ENCODE peak calls at places on chromosomes 5 and 9, in eight cellular contexts. J, Q, Y, R, D, A, K and O are unnamed samples. For H3K4me1 and H3K9me3, the result is how much of the 10 kb centered on the place peaks cover.

GRCh38 chr9:87004016-87004415 is 56.7 kb upstream of the GAS1 start:
- DNase-seq in J (no peak), Q (no peak), Y (no peak), R (no peak), D (no peak), A (no peak), K (no peak), O (no peak)

GRCh38 chr5:134509308-134510040 is 16.0 kb upstream of the JADE2 start:
- DNase-seq in J (no peak), Q (no peak), Y (no peak), R (peak), D (peak), A (peak), K (peak), O (no peak)

GRCh38 chr5:154702477-154702876 is 52.7 kb upstream of the LARP1 start:
- DNase-seq in J (no peak), Q (no peak), Y (no peak), R (no peak), D (no peak), A (no peak), K (no peak), O (no peak)

GRCh38 chr9:97790542-97790941 is 62.5 kb upstream of the FOXE1 start:
- DNase-seq in J (no peak), Q (no peak), Y (no peak), R (no peak), D (no peak), A (no peak), K (no peak), O (no peak)

GRCh38 chr9:755454-756381 is 85.8 kb upstream of the DMRT1 start:
- DNase-seq in J (no peak), Q (no peak), Y (no peak), R (no peak), D (no peak), A (peak), K (peak), O (no peak)

GRCh38 chr5:83220331-83220730 is 143.0 kb downstream of the XRCC4 start:
- DNase-seq in J (peak), Q (no peak), Y (no peak), R (no peak), D (no peak), A (no peak), K (no peak), O (no peak)

GRCh38 chr9:116149844-116150243 is 3.7 kb upstream of the PAPPA start:
- DNase-seq in J (peak), Q (no peak), Y (peak), R (no peak), D (peak), A (no peak), K (no peak), O (no peak)

GRCh38 chr5:154593091-154593490 is 115.1 kb upstream of the HAND1 start:
- DNase-seq in J (no peak), Q (no peak), Y (no peak), R (no peak), D (no peak), A (no peak), K (peak), O (no peak)

GRCh38 chr5:143781993-143782520 is 29.9 kb upstream of the HMHB1 start:
- DNase-seq in J (no peak), Q (no peak), Y (no peak), R (no peak), D (no peak), A (no peak), K (no peak), O (no peak)

GRCh38 chr5:39399135-39400036 is 25.4 kb downstream of the DAB2 start:
- DNase-seq in J (no peak), Q (no peak), Y (no peak), R (no peak), D (no peak), A (peak), K (peak), O (no peak)

GRCh38 chr9:76687861-76688374 is 76.3 kb upstream of the PCA3 start:
- DNase-seq in J (no peak), Q (no peak), Y (no peak), R (no peak), D (peak), A (no peak), K (peak), O (no peak)

GRCh38 chr5:14445581-14446290 is 135.9 kb upstream of the OTULINL start:
- DNase-seq in J (peak), Q (no peak), Y (no peak), R (no peak), D (no peak), A (no peak), K (peak), O (no peak)

GRCh38 chr5:148820778-148821395 is 5.5 kb upstream of the ADRB2 start:
- DNase-seq in J (peak), Q (no peak), Y (peak), R (no peak), D (no peak), A (no peak), K (peak), O (no peak)

GRCh38 chr5:10736354-10736753 is 24.7 kb downstream of the DAP start:
- DNase-seq in J (no peak), Q (no peak), Y (no peak), R (no peak), D (no peak), A (no peak), K (no peak), O (no peak)

GRCh38 chr9:89690334-89690912 is 85.6 kb downstream of the GADD45G start:
- DNase-seq in J (no peak), Q (no peak), Y (no peak), R (no peak), D (no peak), A (no peak), K (no peak), O (no peak)

GRCh38 chr5:32760091-32760509 is 49.0 kb downstream of the NPR3 start:
- DNase-seq in J (no peak), Q (no peak), Y (no peak), R (no peak), D (no peak), A (no peak), K (peak), O (no peak)

GRCh38 chr5:173314166-173314952 is 13.9 kb downstream of the STC2 start:
- DNase-seq in J (no peak), Q (no peak), Y (no peak), R (no peak), D (no peak), A (no peak), K (no peak), O (no peak)

GRCh38 chr5:123207852-123208251 is 118.8 kb downstream of the PRDM6 start:
- DNase-seq in J (no peak), Q (no peak), Y (no peak), R (no peak), D (no peak), A (no peak), K (no peak), O (no peak)

GRCh38 chr9:86034863-86035734 is 64.3 kb downstream of the GOLM1 start:
- DNase-seq in J (peak), Q (no peak), Y (peak), R (peak), D (peak), A (no peak), K (peak), O (no peak)

GRCh38 chr9:95497772-95498171 is 19.0 kb downstream of the PTCH1 start:
- DNase-seq in J (no peak), Q (no peak), Y (no peak), R (no peak), D (no peak), A (no peak), K (peak), O (no peak)

GRCh38 chr5:40679998-40680681 is 425 bp downstream of the PTGER4 start:
- DNase-seq in J (peak), Q (no peak), Y (no peak), R (peak), D (no peak), A (peak), K (no peak), O (no peak)

GRCh38 chr9:126158591-126159519 is 167.8 kb upstream of the MVB12B start:
- DNase-seq in J (no peak), Q (no peak), Y (no peak), R (no peak), D (peak), A (no peak), K (no peak), O (no peak)

GRCh38 chr9:118316831-118317230 is 612.6 kb downstream of the TLR4 start:
- DNase-seq in J (no peak), Q (no peak), Y (no peak), R (no peak), D (no peak), A (no peak), K (no peak), O (no peak)

GRCh38 chr5:95946451-95946850 is 15.2 kb downstream of the ELL2 start:
- DNase-seq in J (no peak), Q (no peak), Y (no peak), R (no peak), D (no peak), A (no peak), K (no peak), O (no peak)

GRCh38 chr9:124006448-124007156 is 5.0 kb upstream of the LHX2 start:
- DNase-seq in J (peak), Q (no peak), Y (no peak), R (no peak), D (no peak), A (no peak), K (no peak), O (no peak)

GRCh38 chr9:126312584-126313551 is 13.8 kb upstream of the MVB12B start:
- DNase-seq in J (no peak), Q (no peak), Y (no peak), R (no peak), D (no peak), A (no peak), K (no peak), O (no peak)

GRCh38 chr5:179319123-179319522 is 26.1 kb downstream of the ADAMTS2 start:
- DNase-seq in J (no peak), Q (no peak), Y (no peak), R (no peak), D (no peak), A (no peak), K (no peak), O (no peak)

GRCh38 chr9:96513622-96514021 is 63.7 kb downstream of the HABP4 start:
- DNase-seq in J (no peak), Q (no peak), Y (no peak), R (no peak), D (no peak), A (no peak), K (peak), O (no peak)

GRCh38 chr5:153543959-153544470 is 53.5 kb downstream of the GRIA1 start:
- DNase-seq in J (no peak), Q (no peak), Y (no peak), R (no peak), D (no peak), A (no peak), K (no peak), O (no peak)

GRCh38 chr5:66246621-66247020 is 102.5 kb downstream of the SREK1 start:
- DNase-seq in J (no peak), Q (no peak), Y (no peak), R (no peak), D (no peak), A (no peak), K (peak), O (no peak)

GRCh38 chr9:17082343-17082742 is 52.5 kb upstream of the CNTLN start:
- DNase-seq in J (peak), Q (no peak), Y (no peak), R (no peak), D (no peak), A (no peak), K (peak), O (no peak)

DNA sequence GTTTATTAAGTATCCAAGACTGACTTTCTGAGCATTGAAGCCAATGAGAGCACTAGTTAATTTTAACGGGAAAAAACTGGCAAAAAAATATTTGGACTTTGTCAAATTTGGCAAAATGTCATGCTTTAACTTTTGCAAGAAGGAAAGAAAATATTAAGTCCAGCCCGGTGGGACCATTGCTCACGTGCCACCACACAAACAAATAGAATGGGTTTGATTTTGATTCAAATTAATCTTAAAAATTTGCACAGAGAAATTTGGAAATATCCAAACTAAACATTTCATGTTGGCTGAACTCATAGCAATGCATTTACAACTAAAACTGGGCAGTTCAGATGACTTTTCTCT is 302.2 kb downstream of the EBF1 start:
- DNase-seq in J (no peak), Q (no peak), Y (no peak), R (no peak), D (no peak), A (no peak), K (no peak), O (no peak)
- H3K27ac ChIP-seq in J (no peak), Q (no peak), Y (no peak), R (no peak), D (no peak), A (no peak), K (no peak), O (no peak)

DNA sequence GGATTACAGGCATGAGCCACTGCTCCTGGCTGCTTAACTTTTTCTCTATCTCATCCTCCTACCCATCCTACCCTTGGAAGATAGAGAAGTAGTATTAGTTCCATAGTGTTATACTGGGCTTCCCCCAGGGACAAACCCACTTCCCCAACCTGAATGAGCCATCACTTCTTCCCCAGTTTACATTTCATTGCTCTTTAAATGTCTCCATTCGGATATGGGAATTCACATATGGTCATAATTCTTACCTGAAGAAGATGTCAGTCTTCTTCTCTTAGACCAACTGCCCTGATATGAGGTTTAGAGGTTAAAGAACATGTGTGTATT is 1.9 kb downstream of the CD274 start:
- DNase-seq in J (no peak), Q (no peak), Y (no peak), R (no peak), D (no peak), A (no peak), K (no peak), O (no peak)
- H3K4me1 ChIP-seq in J (under half), Q (under half), Y (under half), R (under half), D (under half), A (half or more), K (under half), O (under half)

GRCh38 chr9:12778389-12778788 is 3.6 kb downstream of the LURAP1L start:
- DNase-seq in J (no peak), Q (no peak), Y (no peak), R (no peak), D (no peak), A (no peak), K (no peak), O (no peak)
- H3K9me3 ChIP-seq in J (under half), Q (under half), Y (under half), R (under half), D (under half), A (under half), K (under half), O (under half)

GRCh38 chr5:59185757-59186385 is 603.0 kb downstream of the RAB3C start:
- DNase-seq in J (no peak), Q (no peak), Y (no peak), R (no peak), D (no peak), A (no peak), K (no peak), O (no peak)

GRCh38 chr5:59186623-59187022 is 603.7 kb downstream of the RAB3C start:
- DNase-seq in J (no peak), Q (no peak), Y (no peak), R (no peak), D (no peak), A (no peak), K (no peak), O (no peak)

GRCh38 chr5:59187772-59188347 is 605.0 kb downstream of the RAB3C start:
- DNase-seq in J (peak), Q (no peak), Y (no peak), R (no peak), D (no peak), A (no peak), K (peak), O (no peak)

GRCh38 chr5:59182722-59183121 is 599.8 kb downstream of the RAB3C start:
- DNase-seq in J (peak), Q (no peak), Y (no peak), R (no peak), D (no peak), A (no peak), K (no peak), O (no peak)

DNA sequence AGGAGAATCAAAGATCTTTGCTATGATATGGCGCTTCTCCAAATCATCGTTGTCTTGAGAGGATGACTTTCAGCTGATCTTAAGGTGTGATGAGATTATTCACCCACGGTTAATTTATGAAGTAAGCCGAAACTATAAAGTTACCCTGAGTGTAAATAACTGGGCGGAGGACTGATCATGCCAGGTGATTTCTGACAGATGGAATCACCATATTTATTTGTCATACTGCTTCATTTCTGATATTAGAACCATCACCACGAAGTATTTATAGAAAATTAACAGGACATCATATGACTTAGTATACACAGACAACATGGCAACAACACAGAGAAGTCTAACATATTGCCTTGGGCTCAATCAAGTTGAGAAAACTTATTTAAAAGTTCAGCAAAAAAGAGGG is 601.9 kb downstream of the RAB3C start:
- DNase-seq in J (no peak), Q (no peak), Y (no peak), R (no peak), D (no peak), A (no peak), K (no peak), O (no peak)
- H3K27ac ChIP-seq in J (no peak), Q (no peak), Y (no peak), R (no peak), D (no peak), A (no peak), K (no peak), O (no peak)

GRCh38 chr5:6574111-6574510 is 58.7 kb downstream of the NSUN2 start:
- DNase-seq in J (no peak), Q (no peak), Y (no peak), R (peak), D (no peak), A (no peak), K (no peak), O (no peak)

GRCh38 chr5:6570530-6570929 is 62.3 kb downstream of the NSUN2 start:
- DNase-seq in J (no peak), Q (no peak), Y (no peak), R (peak), D (no peak), A (no peak), K (no peak), O (no peak)

GRCh38 chr5:6573651-6574101 is 59.2 kb downstream of the NSUN2 start:
- DNase-seq in J (peak), Q (no peak), Y (no peak), R (peak), D (no peak), A (no peak), K (no peak), O (no peak)

GRCh38 chr5:6572825-6573380 is 59.9 kb downstream of the NSUN2 start:
- DNase-seq in J (no peak), Q (no peak), Y (no peak), R (peak), D (no peak), A (no peak), K (no peak), O (no peak)

GRCh38 chr5:6572086-6572824 is 60.6 kb downstream of the NSUN2 start:
- DNase-seq in J (no peak), Q (no peak), Y (no peak), R (peak), D (no peak), A (no peak), K (no peak), O (no peak)
- H3K4me1 ChIP-seq in J (under half), Q (under half), Y (under half), R (under half), D (under half), A (under half), K (under half), O (under half)

DNA sequence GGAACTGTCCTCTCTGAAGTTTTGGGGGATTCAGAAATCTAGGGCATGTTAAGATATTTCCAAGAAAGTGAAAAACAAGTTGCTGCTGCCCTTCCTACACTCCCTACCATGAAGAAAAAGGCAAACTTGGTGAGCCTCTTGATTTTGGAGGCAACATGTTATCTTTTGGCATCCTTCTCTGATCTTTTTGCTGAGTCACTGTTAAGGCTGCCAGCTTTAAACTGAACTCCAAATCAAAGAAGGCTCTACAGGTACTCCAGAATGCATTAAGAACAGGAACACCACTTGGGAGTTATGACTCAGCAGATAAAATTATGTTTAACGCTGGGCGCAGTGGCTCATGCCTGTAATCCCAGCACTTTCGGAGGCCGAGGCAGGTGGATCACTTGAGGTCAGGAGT is 24.0 kb downstream of the PCDHB15 start:
- DNase-seq in J (no peak), Q (no peak), Y (no peak), R (no peak), D (no peak), A (no peak), K (no peak), O (no peak)
- H3K9me3 ChIP-seq in J (under half), Q (under half), Y (under half), R (under half), D (half or more), A (half or more), K (under half), O (under half)

GRCh38 chr9:74958587-74958986 is 5.9 kb upstream of the C9orf40 start:
- DNase-seq in J (no peak), Q (no peak), Y (no peak), R (no peak), D (no peak), A (no peak), K (no peak), O (no peak)

GRCh38 chr9:74960548-74960947 is 7.8 kb upstream of the C9orf40 start:
- DNase-seq in J (no peak), Q (no peak), Y (no peak), R (no peak), D (no peak), A (no peak), K (peak), O (no peak)

GRCh38 chr9:74963043-74963442 is 10.3 kb upstream of the C9orf40 start:
- DNase-seq in J (no peak), Q (no peak), Y (no peak), R (no peak), D (no peak), A (no peak), K (no peak), O (no peak)

DNA sequence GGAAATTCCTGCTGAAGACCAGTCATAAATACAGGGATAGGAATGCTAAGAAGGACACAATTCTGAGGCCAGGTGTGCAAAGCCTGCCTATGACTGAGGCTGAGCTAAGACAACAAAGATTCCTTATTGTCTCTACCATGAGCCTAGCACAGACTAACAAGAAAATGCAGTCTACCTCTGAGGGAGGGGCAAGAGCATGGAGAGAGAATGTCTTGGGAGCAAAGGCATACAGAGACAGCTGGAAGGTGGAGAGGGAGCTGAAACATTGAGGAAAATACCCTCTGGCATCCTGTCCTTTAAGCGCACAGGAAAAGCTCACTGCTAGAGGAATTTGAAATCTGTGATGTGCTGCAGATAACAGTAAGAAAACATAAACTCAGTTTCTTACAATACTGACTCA is 8.8 kb upstream of the C9orf40 start:
- DNase-seq in J (no peak), Q (no peak), Y (no peak), R (no peak), D (no peak), A (no peak), K (no peak), O (no peak)
- H3K27ac ChIP-seq in J (no peak), Q (no peak), Y (no peak), R (no peak), D (no peak), A (no peak), K (no peak), O (no peak)